ENCODE peak calls at places on chromosomes 16 and 17, in six cellular contexts. G is mucosa of gallbladder; I is activated gamma-delta T cell treated with Interleukin-2 at 50 U/mL for 16 hours; Z is HFFc6; K is naive thymus-derived CD8-positive, alpha-beta T cell; W is kidney glomerular epithelial cell. X is an unnamed sample.

GRCh38 chr16:82183004-82183397 is 13.0 kb upstream of the MPHOSPH6 start:
- DNase-seq in G (no peak), I (no peak), Z (no peak), K (no peak), W (no peak), X (no peak)

GRCh38 chr17:34484193-34484733 is 95.1 kb upstream of the TMEM132E start:
- DNase-seq in G (no peak), I (no peak), Z (no peak), K (no peak), W (no peak), X (no peak)

GRCh38 chr17:39235555-39236221 is 9.9 kb upstream of the STAC2 start:
- DNase-seq in G (no peak), I (peak), Z (peak), K (peak), W (peak), X (peak)

GRCh38 chr16:50038756-50039529 is 13.9 kb downstream of the CNEP1R1 start:
- DNase-seq in G (peak), I (no peak), Z (no peak), K (no peak), W (no peak), X (no peak)

GRCh38 chr17:29176500-29177351 is 3.5 kb downstream of the MYO18A start:
- DNase-seq in G (no peak), I (peak), Z (no peak), K (peak), W (no peak), X (peak)

GRCh38 chr17:18921912-18922451 is 30.0 kb upstream of the SLC5A10 start:
- DNase-seq in G (peak), I (no peak), Z (no peak), K (no peak), W (peak), X (peak)

GRCh38 chr17:73304438-73304837 is 7.4 kb downstream of the CDC42EP4 start:
- DNase-seq in G (no peak), I (no peak), Z (no peak), K (no peak), W (no peak), X (no peak)

GRCh38 chr16:21645261-21645721 is 7.1 kb downstream of the IGSF6 start:
- DNase-seq in G (no peak), I (peak), Z (no peak), K (no peak), W (peak), X (peak)

GRCh38 chr17:80453980-80454556 is 22.3 kb downstream of the NPTX1 start:
- DNase-seq in G (no peak), I (no peak), Z (no peak), K (no peak), W (no peak), X (no peak)

GRCh38 chr17:27555364-27555763 is 75.6 kb upstream of the LGALS9 start:
- DNase-seq in G (no peak), I (no peak), Z (no peak), K (no peak), W (no peak), X (no peak)

GRCh38 chr16:2507679-2508064 is 6.1 kb upstream of the ATP6V0C start:
- DNase-seq in G (no peak), I (no peak), Z (no peak), K (no peak), W (no peak), X (no peak)

GRCh38 chr17:1009411-1010085 is 12.6 kb downstream of the TIMM22 start:
- DNase-seq in G (no peak), I (no peak), Z (no peak), K (no peak), W (no peak), X (no peak)

GRCh38 chr17:61837175-61838051 is 25.9 kb downstream of the BRIP1 start:
- DNase-seq in G (peak), I (peak), Z (peak), K (peak), W (peak), X (peak)

GRCh38 chr16:25279491-25279890 is 21.8 kb upstream of the ZKSCAN2 start:
- DNase-seq in G (no peak), I (no peak), Z (no peak), K (no peak), W (no peak), X (no peak)